ENCODE peak calls at places on chromosomes 6 and 20, in nine cellular contexts. D is ascending aorta, M is uterus, W is heart right ventricle, A is adrenal gland, I is left ventricle myocardium inferior, X is OCI-LY7, R is tibial artery, B is thoracic aorta. Y is an unnamed sample. For H3K4me1, the result is how much of the 10 kb centered on the place peaks cover.

GRCh38 chr6:126040826-126041225 is 54.5 kb downstream of the TRMT11 start:
- DNase-seq in D (no peak), M (no peak), W (no peak), A (no peak), I (no peak), X (no peak), R (no peak), B (no peak), Y (peak)

GRCh38 chr20:53837126-53837826 is 233.1 kb downstream of the BCAS1 start:
- DNase-seq in D (no peak), M (no peak), W (no peak), A (no peak), I (no peak), X (no peak), R (no peak), B (no peak), Y (peak)

GRCh38 chr6:157442296-157442695 is 61.3 kb downstream of the ZDHHC14 start:
- DNase-seq in D (no peak), M (no peak), W (no peak), A (no peak), I (no peak), X (no peak), R (no peak), B (no peak), Y (no peak)

GRCh38 chr6:150686566-150686965 is 86.9 kb downstream of the PLEKHG1 start:
- DNase-seq in D (no peak), M (no peak), W (no peak), A (no peak), I (no peak), X (no peak), R (no peak), B (no peak), Y (peak)

GRCh38 chr20:32343438-32343837 is 14.7 kb upstream of the ASXL1 start:
- DNase-seq in D (no peak), M (no peak), W (no peak), A (peak), I (no peak), X (no peak), R (no peak), B (no peak), Y (no peak)

GRCh38 chr20:57139342-57140093 is 126.9 kb downstream of the BMP7 start:
- DNase-seq in D (no peak), M (no peak), W (no peak), A (no peak), I (no peak), X (no peak), R (no peak), B (no peak), Y (no peak)

GRCh38 chr6:15616266-15616665 is 46.6 kb downstream of the DTNBP1 start:
- DNase-seq in D (no peak), M (no peak), W (no peak), A (no peak), I (no peak), X (no peak), R (no peak), B (no peak), Y (no peak)

GRCh38 chr6:15441215-15441868 is 195.5 kb downstream of the JARID2 start:
- DNase-seq in D (no peak), M (peak), W (peak), A (peak), I (no peak), X (peak), R (peak), B (peak), Y (peak)

GRCh38 chr6:169902070-169902469 is 150.6 kb downstream of the ERMARD start:
- DNase-seq in D (no peak), M (no peak), W (no peak), A (no peak), I (no peak), X (no peak), R (no peak), B (no peak), Y (no peak)

GRCh38 chr6:155419161-155419560 is 36.5 kb downstream of the NOX3 start:
- DNase-seq in D (no peak), M (no peak), W (no peak), A (no peak), I (no peak), X (no peak), R (no peak), B (no peak), Y (no peak)

GRCh38 chr6:110360671-110361070 is 2.5 kb upstream of the METTL24 start:
- DNase-seq in D (no peak), M (no peak), W (no peak), A (no peak), I (no peak), X (no peak), R (no peak), B (no peak), Y (no peak)

GRCh38 chr6:68333444-68333843 is 301.6 kb upstream of the ADGRB3 start:
- DNase-seq in D (no peak), M (no peak), W (no peak), A (no peak), I (no peak), X (no peak), R (no peak), B (no peak), Y (no peak)

GRCh38 chr6:135423649-135424128 is 73.9 kb downstream of the AHI1 start:
- DNase-seq in D (no peak), M (no peak), W (peak), A (peak), I (no peak), X (peak), R (no peak), B (no peak), Y (no peak)

GRCh38 chr6:131978522-131978921 is 27.4 kb upstream of the CCN2 start:
- DNase-seq in D (no peak), M (no peak), W (no peak), A (no peak), I (no peak), X (no peak), R (no peak), B (no peak), Y (no peak)

GRCh38 chr20:46751856-46752255 is 42.4 kb downstream of the SLC2A10 start:
- DNase-seq in D (no peak), M (no peak), W (no peak), A (no peak), I (no peak), X (no peak), R (no peak), B (no peak), Y (no peak)

GRCh38 chr6:4162345-4162744 is 27.0 kb upstream of the ECI2 start:
- DNase-seq in D (no peak), M (no peak), W (no peak), A (no peak), I (no peak), X (no peak), R (no peak), B (no peak), Y (no peak)

GRCh38 chr20:49483018-49483705 is 694 bp upstream of the KCNB1 start:
- DNase-seq in D (no peak), M (no peak), W (no peak), A (no peak), I (no peak), X (no peak), R (no peak), B (no peak), Y (no peak)

GRCh38 chr20:49483706-49484101 is 1.2 kb upstream of the KCNB1 start:
- DNase-seq in D (no peak), M (no peak), W (no peak), A (no peak), I (no peak), X (no peak), R (no peak), B (no peak), Y (no peak)

GRCh38 chr20:49485563-49485962 is 3.1 kb upstream of the KCNB1 start:
- DNase-seq in D (no peak), M (no peak), W (no peak), A (no peak), I (no peak), X (no peak), R (no peak), B (no peak), Y (no peak)

GRCh38 chr20:49486064-49486463 is 3.6 kb upstream of the KCNB1 start:
- DNase-seq in D (no peak), M (no peak), W (no peak), A (no peak), I (no peak), X (no peak), R (no peak), B (no peak), Y (no peak)

DNA sequence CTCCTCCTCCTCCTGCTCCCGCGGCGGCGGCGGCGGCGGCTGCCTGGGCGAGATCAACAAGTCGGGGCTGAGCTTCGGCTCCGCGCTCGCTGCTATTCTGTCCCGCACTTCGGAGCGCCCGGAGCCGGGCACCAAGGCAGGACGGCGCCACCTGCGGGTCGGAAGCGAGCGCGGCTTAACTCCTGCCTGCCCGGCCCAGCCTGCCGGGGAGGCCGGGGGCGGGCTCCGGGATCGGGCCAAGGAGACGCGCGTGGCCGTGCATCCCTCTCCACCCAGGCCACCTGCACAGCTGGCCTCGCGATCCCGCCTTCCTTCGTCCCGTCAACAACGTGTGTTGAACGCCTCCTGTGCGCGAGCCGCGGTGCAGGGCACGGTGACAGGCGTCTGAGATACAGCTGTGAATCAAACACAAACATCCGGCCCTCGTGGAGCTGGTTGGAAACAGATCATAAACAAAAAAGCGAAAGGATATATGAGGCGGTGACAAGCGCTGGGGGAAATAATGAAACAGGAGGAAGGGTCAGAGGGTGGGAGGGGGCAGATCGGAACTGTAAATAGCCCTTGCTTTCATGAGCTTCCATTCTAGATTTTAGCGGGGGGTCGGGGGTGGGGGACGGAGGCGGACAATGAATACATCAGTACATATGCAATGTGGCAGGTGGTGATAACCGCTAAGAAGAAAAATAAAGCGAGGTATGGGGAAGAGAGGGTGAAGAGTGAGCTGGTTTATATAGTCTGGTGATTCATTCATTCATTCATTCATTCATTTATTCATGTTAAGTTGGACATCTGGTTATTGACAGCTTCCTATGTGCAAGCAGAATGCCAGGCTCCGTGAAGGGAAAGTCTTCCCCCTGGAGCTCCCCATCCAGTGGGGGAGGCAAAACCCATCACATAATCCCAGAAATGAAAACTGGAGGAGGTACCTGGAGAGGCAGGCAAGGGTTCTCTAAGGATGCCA is 2.0 kb upstream of the KCNB1 start:
- DNase-seq in D (peak), M (peak), W (peak), A (peak), I (peak), X (no peak), R (peak), B (peak), Y (peak)
- H3K4me3 ChIP-seq in D (peak), M (peak), W (peak), A (no peak), I (peak), X (no peak), R (peak), B (peak), Y (peak)

GRCh38 chr20:1150218-1150617 is 31.8 kb downstream of the PSMF1 start:
- DNase-seq in D (no peak), M (no peak), W (no peak), A (no peak), I (no peak), X (no peak), R (no peak), B (no peak), Y (no peak)

GRCh38 chr20:1154734-1155133 is 30.0 kb downstream of the TMEM74B start:
- DNase-seq in D (no peak), M (no peak), W (no peak), A (no peak), I (no peak), X (no peak), R (no peak), B (no peak), Y (no peak)

GRCh38 chr20:1150968-1151367 is 32.6 kb downstream of the PSMF1 start:
- DNase-seq in D (no peak), M (no peak), W (no peak), A (no peak), I (no peak), X (no peak), R (no peak), B (no peak), Y (no peak)

GRCh38 chr20:1155342-1155741 is 29.4 kb downstream of the TMEM74B start:
- DNase-seq in D (no peak), M (no peak), W (no peak), A (no peak), I (no peak), X (no peak), R (no peak), B (no peak), Y (no peak)

DNA sequence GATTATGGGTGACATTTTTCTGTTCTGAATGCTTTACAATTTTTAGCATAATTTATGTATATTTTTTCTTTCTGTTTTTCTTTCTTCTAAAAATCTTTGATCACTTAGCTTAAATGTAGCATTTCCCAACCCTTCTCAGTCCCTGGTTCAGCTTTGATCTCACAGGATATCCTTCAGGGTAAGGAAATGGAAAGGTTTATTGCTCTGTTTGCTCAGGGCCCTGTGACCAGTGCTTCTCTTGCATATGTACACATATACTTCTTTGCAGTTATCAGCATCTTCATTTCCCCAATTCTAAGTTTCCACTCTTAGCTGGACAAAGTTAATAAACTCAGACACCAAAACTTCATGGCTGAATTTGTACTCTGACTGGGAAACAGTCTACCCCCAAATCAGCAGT is 30.6 kb downstream of the TMEM74B start:
- DNase-seq in D (no peak), M (no peak), W (no peak), A (no peak), I (no peak), X (no peak), R (no peak), B (no peak), Y (no peak)
- H3K4me1 ChIP-seq in D (under half), M (under half), W (under half), A (under half), I (under half), X (under half), R (under half), B (under half), Y (under half)

GRCh38 chr6:161218222-161218621 is 55.6 kb downstream of the AGPAT4 start:
- DNase-seq in D (no peak), M (no peak), W (no peak), A (no peak), I (no peak), X (peak), R (no peak), B (no peak), Y (no peak)
- TF ChIP-seq CTCF in D (no peak), M (no peak), W (no peak), A (no peak), I (peak), X (peak), R (no peak), B (no peak), Y (no peak)

GRCh38 chr6:28462401-28462800 is 19.1 kb upstream of the ZSCAN23 start:
- DNase-seq in D (no peak), M (no peak), W (no peak), A (no peak), I (no peak), X (no peak), R (no peak), B (no peak), Y (no peak)

GRCh38 chr6:28458577-28458976 is 15.3 kb upstream of the ZSCAN23 start:
- DNase-seq in D (no peak), M (no peak), W (no peak), A (no peak), I (no peak), X (no peak), R (no peak), B (no peak), Y (no peak)
- H3K4me3 ChIP-seq in D (no peak), M (no peak), W (no peak), A (no peak), I (no peak), X (no peak), R (no peak), B (no peak), Y (no peak)

DNA sequence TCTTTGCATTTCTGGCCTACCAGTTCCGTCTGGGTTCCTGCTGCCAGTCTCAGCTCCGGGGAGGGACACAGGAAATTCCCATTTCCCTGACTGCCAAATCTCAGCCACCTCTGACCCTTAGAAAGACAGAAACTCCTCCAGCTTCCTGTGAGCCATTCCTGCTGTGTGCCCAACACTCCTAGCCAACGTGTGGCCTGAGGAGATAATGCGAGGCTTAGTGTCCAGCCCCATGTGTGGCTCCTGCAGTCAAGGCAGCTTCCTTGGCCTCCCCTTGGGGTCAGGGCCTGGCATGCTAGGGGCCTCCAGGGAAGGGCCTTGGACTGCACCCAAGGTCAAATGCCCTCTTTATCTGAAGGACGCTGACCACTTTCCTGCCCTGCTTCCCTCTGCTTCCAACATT is 45.1 kb downstream of the MAFB start:
- DNase-seq in D (no peak), M (no peak), W (no peak), A (peak), I (no peak), X (no peak), R (no peak), B (no peak), Y (no peak)
- H3K4me1 ChIP-seq in D (under half), M (under half), W (under half), A (under half), I (under half), X (under half), R (under half), B (under half), Y (under half)

GRCh38 chr6:47481806-47482205 is 4.2 kb downstream of the CD2AP start:
- DNase-seq in D (no peak), M (no peak), W (no peak), A (no peak), I (no peak), X (peak), R (no peak), B (no peak), Y (no peak)
- TF ChIP-seq CTCF in D (no peak), M (no peak), W (no peak), A (no peak), I (no peak), X (no peak), R (no peak), B (no peak), Y (no peak)

GRCh38 chr6:87979737-87980136 is 67.9 kb upstream of the SPACA1 start:
- DNase-seq in D (no peak), M (no peak), W (no peak), A (no peak), I (no peak), X (no peak), R (no peak), B (no peak), Y (no peak)

DNA sequence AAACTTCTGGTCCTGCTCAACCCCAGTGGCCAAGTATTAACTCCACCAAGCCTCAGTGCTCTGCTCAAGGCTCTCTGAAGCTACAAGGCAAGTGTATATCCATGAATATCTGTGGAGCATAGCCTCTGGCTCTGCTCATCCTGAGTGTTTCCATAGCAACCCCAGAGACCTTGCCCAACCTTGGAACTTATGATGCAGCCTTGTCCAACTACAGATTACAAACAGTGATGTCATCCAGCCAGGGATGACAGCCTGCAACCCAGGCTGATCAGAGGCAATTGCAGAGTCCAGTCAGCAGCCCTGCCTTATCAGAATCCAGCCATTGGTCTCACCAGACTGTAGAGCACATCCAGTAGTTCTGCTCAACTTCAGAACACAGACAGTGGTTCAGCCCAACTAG is 65.5 kb upstream of the SPACA1 start:
- DNase-seq in D (no peak), M (no peak), W (no peak), A (no peak), I (no peak), X (no peak), R (no peak), B (no peak), Y (no peak)
- H3K4me3 ChIP-seq in D (no peak), M (no peak), W (no peak), A (no peak), I (no peak), X (no peak), R (no peak), B (no peak), Y (no peak)

GRCh38 chr6:73854998-73855718 is 159.2 kb downstream of the CD109 start:
- DNase-seq in D (no peak), M (no peak), W (peak), A (peak), I (no peak), X (peak), R (no peak), B (no peak), Y (peak)
- H3K4me1 ChIP-seq in D (under half), M (under half), W (under half), A (under half), I (under half), X (under half), R (under half), B (under half), Y (under half)

GRCh38 chr6:146770965-146771735 is 172.4 kb downstream of the ADGB start:
- DNase-seq in D (peak), M (no peak), W (peak), A (peak), I (peak), X (peak), R (peak), B (no peak), Y (no peak)

GRCh38 chr6:146770275-146770964 is 171.6 kb downstream of the ADGB start:
- DNase-seq in D (no peak), M (no peak), W (no peak), A (no peak), I (no peak), X (no peak), R (peak), B (no peak), Y (no peak)

DNA sequence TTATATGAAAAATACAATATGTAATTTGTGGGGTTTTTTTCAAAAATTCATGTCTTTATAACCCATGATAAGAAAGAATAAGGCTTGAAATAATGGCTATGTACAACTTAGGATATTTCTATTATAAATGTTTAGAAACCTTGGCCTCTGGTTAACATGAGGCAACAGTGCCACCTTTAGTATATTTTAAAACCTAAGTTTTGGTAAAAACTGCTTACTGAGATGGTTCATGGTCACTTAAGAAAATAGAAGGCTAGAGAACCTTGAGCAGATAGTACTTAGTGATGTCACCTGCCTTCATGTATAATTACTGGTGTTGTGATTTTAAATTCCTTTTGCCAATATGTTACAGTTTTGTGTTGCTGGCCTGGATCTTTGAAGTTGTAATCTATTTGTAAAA is 176.5 kb downstream of the ADGB start:
- DNase-seq in D (no peak), M (no peak), W (no peak), A (no peak), I (no peak), X (no peak), R (no peak), B (no peak), Y (no peak)
- TF ChIP-seq CTCF in D (no peak), M (no peak), W (no peak), A (no peak), I (no peak), X (peak), R (no peak), B (no peak), Y (no peak)

Y was measured in colonic mucosa.